ENCODE peak calls at places on chromosomes 4 and X, in nine cellular contexts. P is AG09319; D is BJ; R is psoas muscle; H is AG04449; M is fibroblast of mammary gland; C is lower lobe of right lung; J is GM12864; N is CD8-positive, alpha-beta T cell. Q is an unnamed sample.

GRCh38 chrX:147757750-147758149 is 154.0 kb upstream of the FMR1 start:
- DNase-seq in P (no peak), M (no peak), C (no peak), J (no peak), H (no peak), R (no peak), N (no peak), D (no peak), Q (no peak)

GRCh38 chr4:96455045-96455720 is 615.3 kb downstream of the PDHA2 start:
- DNase-seq in R (no peak), D (no peak), J (no peak), N (no peak), M (no peak), C (no peak), P (no peak), H (no peak), Q (peak; percentile 52)

GRCh38 chr4:53595823-53596222 is 4.5 kb upstream of the LNX1 start:
- DNase-seq in H (no peak), D (no peak), M (no peak), N (no peak), R (no peak), P (no peak), J (no peak), C (no peak), Q (no peak)

GRCh38 chrX:51215266-51215665 is 117.4 kb upstream of the NUDT10 start:
- DNase-seq in D (no peak), C (no peak), P (no peak), M (no peak), H (no peak), R (no peak), J (no peak), N (no peak), Q (no peak)

GRCh38 chrX:39311646-39312045 is 510.4 kb downstream of the MID1IP1 start:
- DNase-seq in C (no peak), J (no peak), P (no peak), M (no peak), H (no peak), R (no peak), D (no peak), N (peak; percentile 19), Q (no peak)

GRCh38 chr4:125994430-125994829 is 679.7 kb downstream of the FAT4 start:
- DNase-seq in P (no peak), J (no peak), C (no peak), M (no peak), R (no peak), N (no peak), D (no peak), H (no peak), Q (no peak)

GRCh38 chr4:157576671-157577070 is 356.1 kb downstream of the GRIA2 start:
- DNase-seq in R (no peak), J (no peak), P (no peak), M (no peak), N (no peak), H (no peak), D (no peak), C (no peak), Q (no peak)

GRCh38 chr4:153234923-153235322 is 30.7 kb downstream of the TRIM2 start:
- DNase-seq in D (no peak), N (no peak), P (no peak), H (no peak), J (no peak), R (no peak), C (no peak), M (peak; percentile 80), Q (no peak)

GRCh38 chrX:136797787-136798186 is 17.1 kb upstream of the ARHGEF6 start:
- DNase-seq in D (no peak), C (no peak), R (no peak), M (no peak), H (no peak), J (no peak), N (no peak), P (no peak), Q (no peak)

GRCh38 chr4:17489721-17490120 is 22.2 kb downstream of the QDPR start:
- DNase-seq in P (no peak), J (no peak), R (no peak), C (no peak), D (no peak), N (no peak), H (no peak), M (no peak), Q (no peak)

GRCh38 chr4:2950221-2950989 is 12.8 kb downstream of the NOP14 start:
- DNase-seq in M (peak; percentile 58), C (no peak), J (no peak), D (no peak), R (no peak), N (no peak), H (no peak), P (no peak), Q (no peak)

GRCh38 chr4:2947926-2948325 is 15.3 kb downstream of the NOP14 start:
- DNase-seq in H (no peak), R (no peak), J (no peak), D (no peak), M (no peak), C (no peak), P (no peak), N (no peak), Q (no peak)

GRCh38 chr4:2946812-2947600 is 16.2 kb downstream of the NOP14 start:
- DNase-seq in P (no peak), M (peak; percentile 27), N (no peak), D (no peak), J (no peak), C (no peak), R (no peak), H (no peak), Q (no peak)

GRCh38 chr4:2949782-2950125 is 13.5 kb downstream of the NOP14 start:
- DNase-seq in N (no peak), D (no peak), J (no peak), P (no peak), H (no peak), R (no peak), M (no peak), C (no peak), Q (no peak)

GRCh38 chr4:2948895-2949781 is 14.1 kb downstream of the NOP14 start:
- DNase-seq in P (no peak), J (no peak), D (no peak), N (no peak), H (no peak), C (no peak), M (peak; percentile 30), R (no peak), Q (peak; percentile 58)
- TF ChIP-seq CTCF in P (peak; percentile 43), J (peak; percentile 64), D (peak; percentile 60), N (no peak), H (peak; percentile 63), C (peak; percentile 44), M (peak; percentile 47), R (peak; percentile 42), Q (peak; percentile 77)

DNA sequence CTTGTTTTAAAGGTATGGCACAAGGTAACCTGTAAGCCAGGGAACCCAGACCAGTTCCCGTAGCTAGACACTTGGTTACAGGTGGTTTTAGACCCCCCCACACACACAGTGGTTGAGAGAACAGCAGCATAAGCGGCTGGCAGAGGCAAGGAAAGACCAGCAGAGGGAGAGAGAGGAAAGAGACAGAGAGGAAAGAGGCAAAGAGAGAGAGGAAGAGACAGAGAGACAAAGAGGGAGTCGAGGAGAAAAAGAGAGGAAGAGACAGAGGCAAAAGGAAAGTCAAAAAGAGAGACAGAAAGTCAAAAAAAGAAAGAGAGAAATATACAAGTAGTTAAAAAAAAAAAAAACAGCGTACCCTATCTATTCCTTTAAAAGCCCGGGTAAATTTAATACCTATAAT is 19.5 kb upstream of the PCSK1N start:
- DNase-seq in R (no peak), C (no peak), H (no peak), N (no peak), J (no peak), M (no peak), P (no peak), D (no peak), Q (no peak)
- TF ChIP-seq CTCF in R (no peak), C (no peak), H (peak; percentile 21), N (no peak), J (peak; percentile 10), M (peak; percentile 16), P (peak; percentile 30), D (peak; percentile 37), Q (peak; percentile 59)

DNA sequence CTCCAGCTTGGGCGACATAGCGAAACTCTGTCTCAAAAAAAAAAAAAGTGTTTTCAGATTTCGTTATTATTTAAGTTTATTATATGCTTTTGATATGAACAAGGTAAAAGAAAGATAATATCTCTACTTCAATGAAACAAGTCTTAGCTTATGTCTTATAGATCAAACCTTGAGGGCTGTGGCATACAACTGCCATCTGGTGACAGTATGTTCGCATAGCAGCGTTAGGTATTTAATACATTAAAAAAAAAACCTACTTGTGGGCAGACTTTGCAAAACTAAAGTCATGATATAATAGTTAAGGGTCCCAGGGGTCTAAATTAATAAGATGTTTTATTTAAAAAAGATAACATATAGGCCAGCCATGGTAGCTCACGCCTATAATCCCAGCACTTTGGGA is 161.2 kb upstream of the AMOT start:
- DNase-seq in P (no peak), N (no peak), D (no peak), M (no peak), J (no peak), C (no peak), H (no peak), R (no peak), Q (no peak)
- TF ChIP-seq CTCF in P (peak; percentile 3), N (no peak), D (no peak), M (no peak), J (no peak), C (no peak), H (no peak), R (no peak), Q (peak; percentile 46)

GRCh38 chr4:168411318-168412150 is 68.8 kb downstream of the DDX60L start:
- DNase-seq in N (no peak), J (no peak), C (no peak), D (no peak), R (no peak), P (no peak), H (no peak), M (peak; percentile 32), Q (no peak)
- TF ChIP-seq CTCF in N (no peak), J (no peak), C (no peak), D (no peak), R (no peak), P (no peak), H (no peak), M (no peak), Q (no peak)

DNA sequence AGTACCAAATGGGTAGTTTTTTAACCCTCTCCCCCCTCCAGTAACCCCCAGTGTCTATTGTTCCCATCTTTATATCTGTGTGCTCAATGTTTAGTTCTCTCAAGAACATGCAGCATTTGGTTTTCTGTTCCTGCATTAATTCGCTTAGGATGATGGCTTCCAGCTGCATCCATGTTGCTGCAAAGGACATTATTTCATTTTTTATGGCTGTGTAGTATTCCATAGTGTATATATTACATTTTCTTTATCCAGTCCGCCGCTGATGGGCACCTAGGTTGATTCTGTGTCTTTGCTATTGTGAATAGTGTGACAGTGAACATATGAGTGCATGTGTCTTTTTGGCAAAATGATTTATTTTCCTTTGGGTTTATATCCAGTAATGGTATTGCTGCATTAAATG is 31.9 kb upstream of the CLTRN start:
- DNase-seq in P (no peak), M (no peak), J (no peak), D (no peak), R (no peak), H (no peak), C (no peak), N (no peak), Q (no peak)
- TF ChIP-seq CTCF in P (no peak), M (no peak), J (no peak), D (no peak), R (no peak), H (no peak), C (no peak), N (no peak), Q (no peak)

GRCh38 chrX:114075073-114075673 is 508.7 kb upstream of the HTR2C start:
- DNase-seq in M (no peak), N (no peak), H (no peak), J (no peak), C (no peak), P (no peak), R (no peak), D (no peak), Q (no peak)
- TF ChIP-seq CTCF in M (peak; percentile 40), N (no peak), H (no peak), J (no peak), C (peak; percentile 12), P (peak; percentile 33), R (peak; percentile 29), D (peak; percentile 25), Q (peak; percentile 82)